ENCODE peak calls at places on chromosomes 6 and 20, in six cellular contexts. S, M, Y, F, T and Q are unnamed samples.

GRCh38 chr20:15927893-15928650 is 645.2 kb downstream of the KIF16B start:
- DNase-seq in S (no peak), M (no peak), Y (no peak), F (no peak), T (no peak), Q (peak; percentile 87)

GRCh38 chr6:39226606-39227300 is 2.5 kb downstream of the KCNK5 start:
- DNase-seq in S (no peak), M (no peak), Y (no peak), F (no peak), T (no peak), Q (no peak)

GRCh38 chr20:62361799-62362589 is 5.1 kb downstream of the LAMA5 start:
- DNase-seq in S (no peak), M (peak; percentile 96), Y (no peak), F (no peak), T (peak; percentile 84), Q (peak; percentile 89)

GRCh38 chr6:170292111-170292777 is 1.4 kb upstream of the DLL1 start:
- DNase-seq in S (no peak), M (no peak), Y (no peak), F (no peak), T (no peak), Q (peak; percentile 42)

GRCh38 chr6:39889229-39889628 is 45.0 kb downstream of the MOCS1 start:
- DNase-seq in S (no peak), M (no peak), Y (no peak), F (no peak), T (no peak), Q (no peak)

GRCh38 chr20:51413753-51414323 is 128.7 kb downstream of the NFATC2 start:
- DNase-seq in S (no peak), M (no peak), Y (no peak), F (no peak), T (no peak), Q (no peak)

GRCh38 chr6:11613858-11614257 is 76.3 kb downstream of the TMEM170B start:
- DNase-seq in S (peak; percentile 98), M (no peak), Y (no peak), F (peak; percentile 94), T (no peak), Q (peak; percentile 99)

GRCh38 chr6:97174471-97174870 is 108.5 kb downstream of the MMS22L start:
- DNase-seq in S (no peak), M (no peak), Y (no peak), F (no peak), T (no peak), Q (peak; percentile 68)

GRCh38 chr6:81166770-81167169 is 585.7 kb downstream of the TENT5A start:
- DNase-seq in S (peak; percentile 28), M (no peak), Y (no peak), F (peak; percentile 62), T (no peak), Q (no peak)

GRCh38 chr6:4344317-4344899 is 209.0 kb upstream of the ECI2 start:
- DNase-seq in S (no peak), M (no peak), Y (no peak), F (peak; percentile 40), T (no peak), Q (peak; percentile 18)

GRCh38 chr20:58875541-58876134 is 23.1 kb downstream of the GNAS start:
- DNase-seq in S (peak; percentile 78), M (no peak), Y (no peak), F (no peak), T (no peak), Q (no peak)

GRCh38 chr20:14996883-14997672 is 659.7 kb upstream of the FLRT3 start:
- DNase-seq in S (no peak), M (no peak), Y (no peak), F (no peak), T (no peak), Q (peak; percentile 74)

GRCh38 chr20:62772994-62773858 is 23.0 kb upstream of the MRGBP start:
- DNase-seq in S (peak; percentile 19), M (no peak), Y (no peak), F (no peak), T (no peak), Q (no peak)

GRCh38 chr6:159919011-159919511 is 28.3 kb downstream of the MAS1 start:
- DNase-seq in S (peak; percentile 77), M (no peak), Y (no peak), F (no peak), T (no peak), Q (peak; percentile 66)

GRCh38 chr6:30002871-30003270 is 58.2 kb upstream of the POLR1H start:
- DNase-seq in S (peak; percentile 48), M (no peak), Y (no peak), F (no peak), T (no peak), Q (no peak)

GRCh38 chr6:116393430-116393829 is 22.7 kb downstream of the DSE start:
- DNase-seq in S (no peak), M (no peak), Y (no peak), F (no peak), T (no peak), Q (no peak)

GRCh38 chr6:6660339-6661045 is 72.0 kb downstream of the LY86 start:
- DNase-seq in S (no peak), M (no peak), Y (no peak), F (no peak), T (no peak), Q (no peak)

GRCh38 chr6:6657820-6658217 is 69.3 kb downstream of the LY86 start:
- DNase-seq in S (no peak), M (no peak), Y (no peak), F (no peak), T (no peak), Q (no peak)

GRCh38 chr6:6661684-6662083 is 73.2 kb downstream of the LY86 start:
- DNase-seq in S (peak; percentile 8), M (no peak), Y (no peak), F (peak; percentile 45), T (no peak), Q (peak; percentile 65)

GRCh38 chr6:6661191-6661590 is 72.7 kb downstream of the LY86 start:
- DNase-seq in S (no peak), M (no peak), Y (no peak), F (no peak), T (no peak), Q (peak; percentile 14)

DNA sequence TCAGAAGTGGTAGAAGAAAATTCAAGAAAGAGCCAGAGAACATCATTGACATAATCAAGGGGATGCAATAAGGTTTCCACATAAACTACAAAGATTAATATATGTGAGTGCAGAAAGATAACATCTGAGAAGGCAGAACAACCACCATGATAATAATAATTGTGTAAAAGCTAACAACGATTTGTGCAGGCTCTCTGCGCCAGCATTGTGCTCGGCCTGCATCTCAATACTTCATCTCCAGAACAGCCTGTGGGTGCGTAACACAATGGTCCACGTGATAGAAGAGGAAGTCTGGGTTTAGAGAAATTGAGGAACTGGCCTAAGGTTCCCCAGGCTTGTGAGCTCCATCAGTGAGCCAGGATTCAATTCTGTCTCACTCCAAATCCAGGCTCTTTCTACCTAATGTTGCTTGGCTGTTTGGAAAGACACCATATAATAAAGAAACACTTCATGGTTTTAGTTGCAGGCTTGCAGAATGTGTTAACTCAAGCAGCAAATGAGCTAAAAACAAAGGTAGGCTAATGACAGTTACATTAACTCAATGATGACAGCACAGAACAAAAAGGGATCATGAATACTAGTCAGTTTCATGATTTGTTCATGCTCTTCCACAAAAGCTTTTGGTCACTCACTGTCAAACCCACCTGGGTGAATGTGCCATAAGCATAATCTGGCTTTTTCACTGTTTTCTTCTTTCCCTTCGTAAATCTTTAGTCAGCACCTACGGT is 71.2 kb downstream of the LY86 start:
- DNase-seq in S (no peak), M (no peak), Y (no peak), F (no peak), T (no peak), Q (peak; percentile 7)
- H2AFZ ChIP-seq in S (no peak overlapping the region), M (no peak overlapping the region), Y (no peak overlapping the region), F (no peak overlapping the region), T (no peak overlapping the region), Q (no peak overlapping the region)

GRCh38 chr6:79076160-79076559 is 1.9 kb downstream of the PHIP start:
- DNase-seq in S (peak; percentile 5), M (no peak), Y (no peak), F (peak; percentile 35), T (no peak), Q (peak; percentile 4)

GRCh38 chr6:79076881-79077641 is 993 bp downstream of the PHIP start:
- DNase-seq in S (peak; percentile 95), M (peak; percentile 93), Y (peak; percentile 89), F (peak; percentile 95), T (peak; percentile 75), Q (peak; percentile 96)

GRCh38 chr6:79079425-79080130 is 1.5 kb upstream of the PHIP start:
- DNase-seq in S (peak; percentile 8), M (no peak), Y (no peak), F (peak; percentile 26), T (no peak), Q (no peak)

GRCh38 chr6:79078057-79078969 is at the start of gene PHIP:
- DNase-seq in S (peak; percentile 97), M (peak; percentile 91), Y (peak; percentile 96), F (peak; percentile 99), T (peak; percentile 59), Q (peak; percentile 95)

DNA sequence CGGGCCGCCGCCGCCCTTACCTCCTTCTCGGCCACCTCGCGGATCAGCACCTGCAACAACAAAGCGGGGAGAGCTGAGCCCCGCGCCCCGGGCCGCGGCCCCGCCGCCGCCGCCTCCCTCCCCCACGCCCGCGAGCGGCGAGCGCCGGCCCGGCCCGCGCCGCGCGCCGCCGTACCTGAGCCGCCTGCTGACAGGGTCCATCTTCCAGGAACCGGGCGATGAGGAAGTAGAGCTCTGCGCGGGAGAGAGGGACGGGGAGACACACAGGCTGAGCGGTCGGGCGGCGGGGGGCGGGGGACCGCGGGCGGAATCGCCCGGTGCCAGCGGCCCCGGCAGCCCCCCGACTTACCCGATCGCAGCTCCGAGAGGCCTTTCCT is 386 bp downstream of the PHIP start:
- DNase-seq in S (no peak), M (no peak), Y (no peak), F (no peak), T (no peak), Q (no peak)
- H2BK5ac ChIP-seq in S (peak overlapping the region; percentile 90), M (no peak overlapping the region), Y (peak overlapping the region; percentile 98), F (peak overlapping the region; percentile 62), T (peak overlapping the region; percentile 97), Q (peak overlapping the region; percentile 93)

GRCh38 chr6:15451738-15452137 is 205.9 kb downstream of the JARID2 start:
- DNase-seq in S (no peak), M (no peak), Y (no peak), F (no peak), T (no peak), Q (no peak)
- H2AFZ ChIP-seq in S (no peak overlapping the region), M (no peak overlapping the region), Y (no peak overlapping the region), F (no peak overlapping the region), T (no peak overlapping the region), Q (no peak overlapping the region)

DNA sequence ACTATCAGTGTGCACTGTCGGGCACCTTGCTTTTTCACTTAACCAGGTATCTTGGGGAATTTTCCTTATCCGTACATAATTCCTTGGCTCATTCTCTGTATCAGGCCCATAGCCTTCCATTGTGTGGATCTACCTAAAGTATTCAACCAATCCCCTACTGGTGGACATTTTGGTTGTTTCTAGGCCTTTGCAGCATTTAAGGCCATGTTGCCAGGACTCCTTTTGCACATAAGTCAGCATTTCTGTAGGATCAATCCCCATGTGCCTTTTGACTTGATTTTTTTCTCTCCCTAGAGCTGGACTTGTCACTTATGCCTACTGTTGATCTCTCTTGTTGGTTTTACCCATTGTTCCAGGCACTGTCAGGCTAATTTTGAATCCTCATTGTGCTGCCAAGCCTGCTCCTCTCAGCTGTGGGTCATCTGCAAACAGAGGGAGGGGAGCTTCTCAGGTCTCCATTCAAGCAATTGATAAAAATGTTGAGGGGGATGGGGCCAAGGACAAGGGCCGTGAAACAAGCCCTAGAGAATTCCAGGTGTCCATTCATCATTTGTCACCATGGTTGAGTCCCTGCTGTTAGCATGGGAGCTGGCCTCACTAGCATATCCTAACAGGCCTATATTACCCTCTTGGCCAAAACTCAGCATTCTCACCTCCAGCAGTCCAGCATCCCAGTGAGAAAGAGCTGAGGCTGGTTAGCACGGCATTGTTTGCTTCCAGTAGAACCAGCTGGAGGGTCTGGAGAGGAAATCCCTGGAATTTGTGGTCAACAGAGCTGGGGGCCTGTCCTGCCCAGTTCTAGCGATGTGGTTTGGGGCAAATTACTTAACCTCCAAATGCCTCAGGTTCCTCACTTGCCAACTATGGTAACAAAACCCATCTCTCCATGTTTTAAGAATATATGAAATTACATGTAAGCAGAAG is 178.5 kb downstream of the MRPL14 start:
- DNase-seq in S (peak; percentile 55), M (peak; percentile 10), Y (no peak), F (peak; percentile 72), T (no peak), Q (no peak)
- H2BK5ac ChIP-seq in S (no peak overlapping the region), M (no peak overlapping the region), Y (no peak overlapping the region), F (no peak overlapping the region), T (no peak overlapping the region), Q (no peak overlapping the region)